ENCODE peak calls at places on chromosomes 1 and 21, in seven cellular contexts. T is prostate gland, K is stomach, V is heart left ventricle, Z is body of pancreas, N is uterus, J is HCT116. A is an unnamed sample.
A peak's percentile ranks its signal among the peaks of the same experiment; 100 is the strongest.

GRCh38 chr1:24683713-24684162 is 40.6 kb downstream of the SRRM1 start:
- DNase-seq in J (peak; percentile 95), V (no peak), T (no peak), Z (peak; percentile 28), K (no peak), N (no peak), A (no peak)

GRCh38 chr1:209937996-209938959 is at the start of gene SYT14:
- DNase-seq in K (no peak), J (no peak), Z (peak; percentile 16), T (no peak), V (no peak), N (no peak), A (no peak)

GRCh38 chr1:3674100-3675094 is 22.1 kb downstream of the TP73 start:
- DNase-seq in J (no peak), N (no peak), Z (peak; percentile 55), V (peak; percentile 10), T (no peak), K (no peak), A (no peak)

GRCh38 chr1:200699871-200700270 is 30.2 kb upstream of the DDX59 start:
- DNase-seq in N (no peak), T (no peak), J (no peak), V (no peak), K (no peak), Z (no peak), A (no peak)

GRCh38 chr21:28590722-28591121 is 402.0 kb downstream of the LTN1 start:
- DNase-seq in V (no peak), T (no peak), N (no peak), J (no peak), K (no peak), Z (no peak), A (no peak)

GRCh38 chr1:28775121-28775942 is 36.6 kb upstream of the OPRD1 start:
- DNase-seq in K (peak; percentile 79), V (peak; percentile 85), T (peak; percentile 60), J (no peak), Z (peak; percentile 86), N (peak; percentile 69), A (peak; percentile 74)

GRCh38 chr1:172726740-172727139 is 67.8 kb downstream of the FASLG start:
- DNase-seq in T (no peak), N (no peak), K (no peak), J (no peak), V (no peak), Z (no peak), A (no peak)

GRCh38 chr1:19533626-19534025 is 48.3 kb upstream of the CAPZB start:
- DNase-seq in Z (peak; percentile 12), J (no peak), T (no peak), K (no peak), V (peak; percentile 61), N (no peak), A (no peak)

GRCh38 chr1:53375440-53375839 is 47.6 kb upstream of the LRP8 start:
- DNase-seq in Z (peak; percentile 3), N (peak; percentile 6), T (no peak), V (no peak), J (no peak), K (peak; percentile 19), A (no peak)

GRCh38 chr1:55288245-55288644 is 73.1 kb upstream of the USP24 start:
- DNase-seq in N (no peak), J (no peak), Z (no peak), T (no peak), K (no peak), V (peak; percentile 33), A (no peak)

GRCh38 chr1:201149400-201149799 is 4.9 kb downstream of the TMEM9 start:
- DNase-seq in V (no peak), N (no peak), K (no peak), T (no peak), J (peak; percentile 35), Z (peak; percentile 32), A (no peak)

GRCh38 chr1:10431065-10431730 is 965 bp downstream of the CENPS start:
- DNase-seq in J (no peak), N (no peak), Z (no peak), T (no peak), K (no peak), V (no peak), A (peak; percentile 8)

GRCh38 chr1:245428681-245429080 is 273.9 kb downstream of the KIF26B start:
- DNase-seq in V (no peak), T (no peak), J (no peak), K (no peak), Z (no peak), N (no peak), A (no peak)

GRCh38 chr1:109441105-109441504 is 14.9 kb upstream of the PSMA5 start:
- DNase-seq in T (no peak), K (no peak), V (no peak), N (no peak), Z (no peak), J (no peak), A (no peak)

GRCh38 chr1:67753776-67754525 is 69.0 kb downstream of the GADD45A start:
- DNase-seq in Z (no peak), K (no peak), V (no peak), J (peak; percentile 71), T (no peak), N (no peak), A (no peak)

GRCh38 chr1:170377011-170377410 is 155.0 kb upstream of the GORAB start:
- DNase-seq in J (no peak), V (no peak), T (no peak), N (no peak), Z (no peak), K (no peak), A (no peak)

GRCh38 chr21:15422761-15423160 is 307.0 kb upstream of the USP25 start:
- DNase-seq in V (no peak), N (no peak), T (no peak), J (no peak), K (no peak), Z (no peak), A (no peak)

GRCh38 chr1:243917177-243917862 is 67.3 kb upstream of the AKT3 start:
- DNase-seq in J (no peak), N (peak; percentile 53), T (peak; percentile 11), K (no peak), Z (peak; percentile 37), V (peak; percentile 31), A (peak; percentile 7)

GRCh38 chr1:111882986-111883560 is 106.4 kb downstream of the KCND3 start:
- DNase-seq in Z (no peak), T (no peak), N (no peak), J (no peak), K (no peak), V (no peak), A (no peak)

GRCh38 chr21:15543473-15543872 is 186.3 kb upstream of the USP25 start:
- DNase-seq in V (no peak), Z (no peak), T (no peak), K (no peak), N (no peak), J (no peak), A (no peak)

GRCh38 chr1:42002220-42002619 is 83.5 kb upstream of the HIVEP3 start:
- DNase-seq in K (no peak), V (no peak), Z (peak; percentile 28), J (no peak), N (no peak), T (no peak), A (no peak)

GRCh38 chr1:15621975-15622374 is 4.7 kb downstream of the DDI2 start:
- DNase-seq in N (no peak), K (no peak), Z (no peak), T (no peak), J (no peak), V (no peak), A (no peak)

GRCh38 chr1:93434987-93435386 is 12.9 kb upstream of the FNBP1L start:
- DNase-seq in T (no peak), J (no peak), Z (no peak), V (no peak), N (no peak), K (no peak), A (no peak)

GRCh38 chr1:13754003-13754402 is 54.0 kb downstream of the PRDM2 start:
- DNase-seq in Z (no peak), T (no peak), N (no peak), J (no peak), K (no peak), V (no peak), A (no peak)
- H3K4me1 ChIP-seq in Z (peaks cover 66% of the 10 kb centered on the region), T (peaks cover 7% of the 10 kb centered on the region), N (peaks cover 8% of the 10 kb centered on the region), J (peaks cover 28% of the 10 kb centered on the region), K (peaks cover 90% of the 10 kb centered on the region), V (peaks cover 33% of the 10 kb centered on the region), A (peaks cover 86% of the 10 kb centered on the region)

GRCh38 chr1:208272311-208272710 is 28.1 kb upstream of the PLXNA2 start:
- DNase-seq in K (no peak), Z (no peak), N (no peak), T (no peak), J (no peak), V (no peak), A (no peak)

GRCh38 chr1:208267896-208268295 is 23.7 kb upstream of the PLXNA2 start:
- DNase-seq in T (no peak), K (no peak), Z (no peak), V (no peak), J (no peak), N (no peak), A (no peak)

GRCh38 chr1:208270679-208271111 is 26.5 kb upstream of the PLXNA2 start:
- DNase-seq in Z (no peak), V (no peak), N (no peak), T (no peak), K (no peak), J (no peak), A (no peak)

GRCh38 chr1:208268541-208269337 is 24.6 kb upstream of the PLXNA2 start:
- DNase-seq in K (no peak), N (no peak), T (no peak), V (no peak), Z (no peak), J (no peak), A (no peak)

GRCh38 chr1:208269338-208269666 is 25.1 kb upstream of the PLXNA2 start:
- DNase-seq in V (no peak), K (no peak), T (no peak), N (no peak), Z (no peak), J (no peak), A (no peak)
- H3K27ac ChIP-seq in V (no peak overlapping the region), K (no peak overlapping the region), T (no peak overlapping the region), N (no peak overlapping the region), Z (no peak overlapping the region), J (no peak overlapping the region), A (no peak overlapping the region)

DNA sequence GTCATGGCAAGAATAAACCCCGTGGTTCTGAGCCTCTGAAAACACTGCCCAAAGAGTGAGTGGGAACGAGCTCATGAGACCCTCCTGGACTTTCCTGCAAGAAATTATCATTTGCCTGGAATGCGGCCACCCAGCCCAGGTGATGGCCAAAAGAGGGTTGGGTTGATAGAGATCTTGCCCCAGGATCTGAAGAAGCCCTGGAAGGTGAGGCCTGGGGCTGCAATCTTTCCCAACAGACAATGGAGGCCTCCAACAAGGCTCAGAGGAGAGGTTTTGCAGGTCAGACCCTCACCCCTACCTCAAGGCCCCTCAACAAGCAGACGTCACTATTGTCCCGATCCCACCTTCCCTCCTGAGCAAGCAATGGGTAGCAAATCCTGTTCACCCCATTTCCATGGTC is 106.0 kb upstream of the SOD1 start:
- DNase-seq in T (no peak), N (no peak), Z (no peak), J (no peak), V (no peak), K (no peak), A (no peak)
- H3K27me3 ChIP-seq in T (no peaks in the 10 kb centered on the region), N (no peaks in the 10 kb centered on the region), Z (peaks cover 8% of the 10 kb centered on the region), J (no peaks in the 10 kb centered on the region), V (peaks cover 21% of the 10 kb centered on the region), K (peaks cover 51% of the 10 kb centered on the region), A (no peaks in the 10 kb centered on the region)

DNA sequence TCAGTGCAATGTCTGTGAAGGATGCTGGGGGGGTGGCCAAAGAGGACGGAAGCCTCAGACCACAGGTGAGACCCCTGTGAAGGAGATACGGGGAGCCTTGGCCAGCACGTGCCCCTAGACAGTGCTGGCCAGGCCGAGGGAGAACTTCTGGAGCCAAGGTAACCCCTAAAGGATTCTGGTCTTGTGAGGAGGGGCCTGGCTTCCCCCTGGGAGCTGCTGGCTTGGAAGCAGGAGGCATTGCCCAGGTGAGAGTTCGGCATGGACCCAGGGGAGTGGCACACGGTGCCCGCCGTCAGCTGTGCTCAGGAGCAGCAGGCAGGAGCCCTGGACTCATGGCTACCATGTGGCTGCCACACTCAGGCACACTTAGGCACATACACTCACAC is 1.3 kb upstream of the COL6A2 start:
- DNase-seq in T (no peak), N (peak; percentile 33), J (no peak), Z (no peak), V (peak; percentile 18), K (no peak), A (no peak)
- H3K4me1 ChIP-seq in T (no peaks in the 10 kb centered on the region), N (peaks cover 6% of the 10 kb centered on the region), J (peaks cover 6% of the 10 kb centered on the region), Z (peaks cover 15% of the 10 kb centered on the region), V (no peaks in the 10 kb centered on the region), K (peaks cover 36% of the 10 kb centered on the region), A (no peaks in the 10 kb centered on the region)